ENCODE peak calls at places on chromosome 10, in nine cellular contexts. One of them, this sample, is unnamed.

GRCh38 chr10:27372095-27372494 is 131.5 kb upstream of the ACBD5 start:
- DNase-seq in NB4: no peak
- DNase-seq in CD8-positive, alpha-beta T cell: no peak
- DNase-seq in PC-9: no peak
- DNase-seq in neural progenitor cell: no peak
- DNase-seq in left ventricle myocardium inferior: no peak
- DNase-seq in BJ: peak
- DNase-seq in fibroblast of mammary gland: peak
- DNase-seq in astrocyte: peak
- DNase-seq in this sample: no peak

GRCh38 chr10:17181751-17182150 is 19.7 kb downstream of the TRDMT1 start:
- DNase-seq in NB4: no peak
- DNase-seq in CD8-positive, alpha-beta T cell: no peak
- DNase-seq in PC-9: no peak
- DNase-seq in neural progenitor cell: no peak
- DNase-seq in left ventricle myocardium inferior: no peak
- DNase-seq in BJ: no peak
- DNase-seq in fibroblast of mammary gland: no peak
- DNase-seq in astrocyte: no peak
- DNase-seq in this sample: no peak

GRCh38 chr10:26335574-26336093 is 102.5 kb upstream of the APBB1IP start:
- DNase-seq in NB4: no peak
- DNase-seq in CD8-positive, alpha-beta T cell: no peak
- DNase-seq in PC-9: no peak
- DNase-seq in neural progenitor cell: no peak
- DNase-seq in left ventricle myocardium inferior: no peak
- DNase-seq in BJ: no peak
- DNase-seq in fibroblast of mammary gland: no peak
- DNase-seq in astrocyte: no peak
- DNase-seq in this sample: no peak

GRCh38 chr10:84695983-84696382 is 367.6 kb downstream of the CCSER2 start:
- DNase-seq in NB4: no peak
- DNase-seq in CD8-positive, alpha-beta T cell: no peak
- DNase-seq in PC-9: no peak
- DNase-seq in neural progenitor cell: no peak
- DNase-seq in left ventricle myocardium inferior: no peak
- DNase-seq in BJ: no peak
- DNase-seq in fibroblast of mammary gland: no peak
- DNase-seq in astrocyte: no peak
- DNase-seq in this sample: no peak

GRCh38 chr10:119233123-119233820 is 25.9 kb downstream of the GRK5 start:
- DNase-seq in NB4: no peak
- DNase-seq in CD8-positive, alpha-beta T cell: no peak
- DNase-seq in PC-9: no peak
- DNase-seq in neural progenitor cell: no peak
- DNase-seq in left ventricle myocardium inferior: no peak
- DNase-seq in BJ: no peak
- DNase-seq in fibroblast of mammary gland: no peak
- DNase-seq in astrocyte: no peak
- DNase-seq in this sample: peak

GRCh38 chr10:88032566-88032965 is 169.1 kb downstream of the PTEN start:
- DNase-seq in NB4: no peak
- DNase-seq in CD8-positive, alpha-beta T cell: no peak
- DNase-seq in PC-9: no peak
- DNase-seq in neural progenitor cell: no peak
- DNase-seq in left ventricle myocardium inferior: no peak
- DNase-seq in BJ: no peak
- DNase-seq in fibroblast of mammary gland: peak
- DNase-seq in astrocyte: peak
- DNase-seq in this sample: peak

GRCh38 chr10:89158446-89158845 is 48.7 kb downstream of the CH25H start:
- DNase-seq in NB4: no peak
- DNase-seq in CD8-positive, alpha-beta T cell: no peak
- DNase-seq in PC-9: no peak
- DNase-seq in neural progenitor cell: no peak
- DNase-seq in left ventricle myocardium inferior: no peak
- DNase-seq in BJ: peak
- DNase-seq in fibroblast of mammary gland: peak
- DNase-seq in astrocyte: peak
- DNase-seq in this sample: peak

GRCh38 chr10:126851414-126851813 is 53.8 kb upstream of the DOCK1 start:
- DNase-seq in NB4: no peak
- DNase-seq in CD8-positive, alpha-beta T cell: no peak
- DNase-seq in PC-9: no peak
- DNase-seq in neural progenitor cell: no peak
- DNase-seq in left ventricle myocardium inferior: no peak
- DNase-seq in BJ: no peak
- DNase-seq in fibroblast of mammary gland: no peak
- DNase-seq in astrocyte: no peak
- DNase-seq in this sample: no peak

GRCh38 chr10:44990302-44990655 is 10.4 kb upstream of the ZNF22 start:
- DNase-seq in NB4: no peak
- DNase-seq in CD8-positive, alpha-beta T cell: no peak
- DNase-seq in PC-9: no peak
- DNase-seq in neural progenitor cell: peak
- DNase-seq in left ventricle myocardium inferior: no peak
- DNase-seq in BJ: no peak
- DNase-seq in fibroblast of mammary gland: no peak
- DNase-seq in astrocyte: no peak
- DNase-seq in this sample: peak

GRCh38 chr10:74855027-74855426 is 28.6 kb downstream of the KAT6B start:
- DNase-seq in NB4: no peak
- DNase-seq in CD8-positive, alpha-beta T cell: no peak
- DNase-seq in PC-9: no peak
- DNase-seq in neural progenitor cell: no peak
- DNase-seq in left ventricle myocardium inferior: peak
- DNase-seq in BJ: no peak
- DNase-seq in fibroblast of mammary gland: no peak
- DNase-seq in astrocyte: no peak
- DNase-seq in this sample: no peak

GRCh38 chr10:29412452-29413004 is 123.7 kb downstream of the LYZL1 start:
- DNase-seq in NB4: peak
- DNase-seq in CD8-positive, alpha-beta T cell: no peak
- DNase-seq in PC-9: no peak
- DNase-seq in neural progenitor cell: no peak
- DNase-seq in left ventricle myocardium inferior: no peak
- DNase-seq in BJ: no peak
- DNase-seq in fibroblast of mammary gland: peak
- DNase-seq in astrocyte: no peak
- DNase-seq in this sample: peak

GRCh38 chr10:73967022-73967429 is 30.9 kb upstream of the VCL start:
- DNase-seq in NB4: no peak
- DNase-seq in CD8-positive, alpha-beta T cell: no peak
- DNase-seq in PC-9: peak
- DNase-seq in neural progenitor cell: peak
- DNase-seq in left ventricle myocardium inferior: no peak
- DNase-seq in BJ: no peak
- DNase-seq in fibroblast of mammary gland: no peak
- DNase-seq in astrocyte: no peak
- DNase-seq in this sample: no peak

GRCh38 chr10:72333111-72334012 is 21.4 kb downstream of the DNAJB12 start:
- DNase-seq in NB4: no peak
- DNase-seq in CD8-positive, alpha-beta T cell: no peak
- DNase-seq in PC-9: no peak
- DNase-seq in neural progenitor cell: no peak
- DNase-seq in left ventricle myocardium inferior: peak
- DNase-seq in BJ: no peak
- DNase-seq in fibroblast of mammary gland: no peak
- DNase-seq in astrocyte: no peak
- DNase-seq in this sample: no peak

DNA sequence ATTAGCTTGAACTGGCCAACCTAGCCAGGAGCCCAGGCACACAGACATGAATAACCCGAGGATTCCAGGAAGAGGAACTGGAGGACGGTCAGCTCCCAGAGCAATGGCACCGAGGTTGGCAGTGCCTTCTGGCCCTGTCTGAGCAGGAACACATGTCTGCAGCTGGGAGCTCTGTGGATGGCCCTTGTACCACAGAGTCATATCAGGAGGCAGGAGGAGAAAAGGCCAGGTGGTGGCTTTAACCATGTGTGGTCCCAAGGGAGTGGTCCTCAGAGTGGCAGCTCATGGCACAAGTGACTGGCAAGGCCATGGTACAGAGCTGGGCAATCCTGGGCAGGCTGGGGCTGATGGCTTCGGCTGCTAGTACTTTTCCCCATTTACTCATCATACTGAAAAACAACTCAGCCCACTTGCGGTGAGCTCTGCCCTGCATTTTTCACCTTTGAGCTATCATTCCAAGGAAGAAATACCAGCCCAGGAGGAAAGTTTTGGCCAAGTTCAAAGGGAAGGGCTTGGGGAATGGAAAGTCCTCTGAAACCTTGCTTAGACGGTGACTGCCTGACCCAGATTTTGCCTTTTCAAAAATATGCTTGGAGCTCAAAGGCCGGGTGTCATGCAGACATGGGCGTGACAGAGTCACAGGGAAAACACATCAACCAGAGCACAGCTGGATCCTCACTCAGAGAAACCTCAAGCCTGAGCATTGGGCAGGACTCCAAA is 25.7 kb upstream of the LOXL4 start:
- DNase-seq in NB4: no peak
- DNase-seq in CD8-positive, alpha-beta T cell: no peak
- DNase-seq in PC-9: peak
- DNase-seq in neural progenitor cell: no peak
- DNase-seq in left ventricle myocardium inferior: peak
- DNase-seq in BJ: peak
- DNase-seq in fibroblast of mammary gland: peak
- DNase-seq in astrocyte: no peak
- DNase-seq in this sample: no peak
- TF ChIP-seq CTCF in NB4: no peak
- TF ChIP-seq CTCF in CD8-positive, alpha-beta T cell: no peak
- TF ChIP-seq CTCF in PC-9: no peak
- TF ChIP-seq CTCF in neural progenitor cell: no peak
- TF ChIP-seq CTCF in left ventricle myocardium inferior: no peak
- TF ChIP-seq CTCF in BJ: no peak
- TF ChIP-seq CTCF in fibroblast of mammary gland: no peak
- TF ChIP-seq CTCF in astrocyte: no peak
- TF ChIP-seq CTCF in this sample: no peak

GRCh38 chr10:62268027-62268398 is 631 bp downstream of the RTKN2 start:
- DNase-seq in NB4: peak
- DNase-seq in CD8-positive, alpha-beta T cell: no peak
- DNase-seq in PC-9: no peak
- DNase-seq in neural progenitor cell: no peak
- DNase-seq in left ventricle myocardium inferior: no peak
- DNase-seq in BJ: no peak
- DNase-seq in fibroblast of mammary gland: no peak
- DNase-seq in astrocyte: no peak
- DNase-seq in this sample: no peak
- H3K4me3 ChIP-seq in NB4: peak
- H3K4me3 ChIP-seq in CD8-positive, alpha-beta T cell: peak
- H3K4me3 ChIP-seq in PC-9: peak
- H3K4me3 ChIP-seq in neural progenitor cell: peak
- H3K4me3 ChIP-seq in left ventricle myocardium inferior: peak
- H3K4me3 ChIP-seq in BJ: peak
- H3K4me3 ChIP-seq in fibroblast of mammary gland: peak
- H3K4me3 ChIP-seq in astrocyte: peak
- H3K4me3 ChIP-seq in this sample: peak

GRCh38 chr10:5418584-5418983 is 6.2 kb downstream of the NET1 start:
- DNase-seq in NB4: no peak
- DNase-seq in CD8-positive, alpha-beta T cell: no peak
- DNase-seq in PC-9: no peak
- DNase-seq in neural progenitor cell: no peak
- DNase-seq in left ventricle myocardium inferior: no peak
- DNase-seq in BJ: no peak
- DNase-seq in fibroblast of mammary gland: no peak
- DNase-seq in astrocyte: no peak
- DNase-seq in this sample: no peak
- TF ChIP-seq CTCF in NB4: no peak
- TF ChIP-seq CTCF in CD8-positive, alpha-beta T cell: no peak
- TF ChIP-seq CTCF in PC-9: no peak
- TF ChIP-seq CTCF in neural progenitor cell: no peak
- TF ChIP-seq CTCF in left ventricle myocardium inferior: no peak
- TF ChIP-seq CTCF in BJ: no peak
- TF ChIP-seq CTCF in fibroblast of mammary gland: no peak
- TF ChIP-seq CTCF in astrocyte: no peak
- TF ChIP-seq CTCF in this sample: no peak

GRCh38 chr10:129758180-129758579 is 205.9 kb downstream of the EBF3 start:
- DNase-seq in NB4: no peak
- DNase-seq in CD8-positive, alpha-beta T cell: no peak
- DNase-seq in PC-9: no peak
- DNase-seq in neural progenitor cell: no peak
- DNase-seq in left ventricle myocardium inferior: no peak
- DNase-seq in BJ: no peak
- DNase-seq in fibroblast of mammary gland: no peak
- DNase-seq in astrocyte: no peak
- DNase-seq in this sample: no peak

GRCh38 chr10:129755075-129756020 is 208.7 kb downstream of the EBF3 start:
- DNase-seq in NB4: no peak
- DNase-seq in CD8-positive, alpha-beta T cell: no peak
- DNase-seq in PC-9: no peak
- DNase-seq in neural progenitor cell: no peak
- DNase-seq in left ventricle myocardium inferior: no peak
- DNase-seq in BJ: no peak
- DNase-seq in fibroblast of mammary gland: no peak
- DNase-seq in astrocyte: no peak
- DNase-seq in this sample: no peak

GRCh38 chr10:129758591-129759021 is 205.5 kb downstream of the EBF3 start:
- DNase-seq in NB4: no peak
- DNase-seq in CD8-positive, alpha-beta T cell: no peak
- DNase-seq in PC-9: no peak
- DNase-seq in neural progenitor cell: no peak
- DNase-seq in left ventricle myocardium inferior: no peak
- DNase-seq in BJ: no peak
- DNase-seq in fibroblast of mammary gland: no peak
- DNase-seq in astrocyte: no peak
- DNase-seq in this sample: no peak

GRCh38 chr10:129759214-129760002 is 204.7 kb downstream of the EBF3 start:
- DNase-seq in NB4: no peak
- DNase-seq in CD8-positive, alpha-beta T cell: no peak
- DNase-seq in PC-9: no peak
- DNase-seq in neural progenitor cell: no peak
- DNase-seq in left ventricle myocardium inferior: no peak
- DNase-seq in BJ: no peak
- DNase-seq in fibroblast of mammary gland: no peak
- DNase-seq in astrocyte: no peak
- DNase-seq in this sample: no peak

DNA sequence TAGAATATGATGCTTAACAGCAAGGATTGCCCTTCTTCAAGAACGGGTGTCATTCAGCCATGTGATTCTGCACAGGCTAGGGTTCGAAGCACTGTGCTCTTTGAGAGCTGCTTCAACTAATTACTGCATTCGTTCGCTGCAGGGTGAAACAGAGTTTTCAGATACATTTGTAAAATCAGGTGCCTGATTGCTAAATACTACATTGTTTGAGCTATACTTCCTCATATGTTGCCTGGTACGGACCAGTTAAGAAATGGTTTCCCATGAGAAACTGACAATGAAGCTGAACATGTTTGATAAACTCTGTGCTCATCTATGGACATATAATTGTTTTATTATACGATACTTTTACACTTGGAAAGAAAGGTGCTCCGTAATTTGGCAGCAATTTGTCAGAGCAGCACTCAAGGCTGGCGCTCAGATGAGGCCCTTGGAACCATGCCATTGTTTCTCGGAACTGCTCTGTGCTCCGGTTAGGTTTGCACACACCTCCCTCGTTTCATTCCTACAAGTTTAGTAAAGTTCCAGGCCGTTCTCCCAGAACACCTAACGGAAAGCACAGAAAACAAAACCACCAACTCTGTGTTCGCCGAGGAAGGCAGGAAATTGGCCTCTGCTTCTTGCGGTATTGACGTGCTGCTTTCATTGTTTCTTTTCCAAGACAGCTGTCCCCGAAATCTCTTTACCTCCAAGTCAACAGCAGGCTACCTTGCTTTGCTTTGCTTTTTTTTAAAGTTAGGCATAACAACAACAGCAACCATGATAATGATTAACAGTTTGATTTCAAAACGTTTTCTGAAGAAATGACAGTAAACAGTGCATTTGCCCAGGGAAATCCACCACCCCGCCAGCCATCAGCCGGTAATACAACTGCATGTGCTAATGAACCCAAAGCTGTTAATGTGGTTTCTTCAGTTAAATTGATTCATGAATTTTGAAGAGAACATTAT is 206.9 kb downstream of the EBF3 start:
- DNase-seq in NB4: peak
- DNase-seq in CD8-positive, alpha-beta T cell: no peak
- DNase-seq in PC-9: no peak
- DNase-seq in neural progenitor cell: no peak
- DNase-seq in left ventricle myocardium inferior: no peak
- DNase-seq in BJ: no peak
- DNase-seq in fibroblast of mammary gland: peak
- DNase-seq in astrocyte: peak
- DNase-seq in this sample: peak
- H3K4me3 ChIP-seq in NB4: peak
- H3K4me3 ChIP-seq in CD8-positive, alpha-beta T cell: no peak
- H3K4me3 ChIP-seq in PC-9: no peak
- H3K4me3 ChIP-seq in neural progenitor cell: no peak
- H3K4me3 ChIP-seq in left ventricle myocardium inferior: peak
- H3K4me3 ChIP-seq in BJ: no peak
- H3K4me3 ChIP-seq in fibroblast of mammary gland: no peak
- H3K4me3 ChIP-seq in astrocyte: no peak
- H3K4me3 ChIP-seq in this sample: peak

This sample was measured in fibroblast of the aortic adventitia.